ENCODE peak calls at places on chromosomes 13 and 19, in eight cellular contexts. One of them, this sample, is unnamed.

GRCh38 chr13:62360609-62361008 is 945.0 kb upstream of the PCDH20 start:
- DNase-seq in mesenchymal stem cell: no peak
- DNase-seq in NT2/D1: no peak
- DNase-seq in bronchial epithelial cell: no peak
- DNase-seq in left ventricle myocardium inferior: no peak
- DNase-seq in fibroblast of villous mesenchyme: no peak
- DNase-seq in neuronal stem cell: no peak
- DNase-seq in fibroblast of mammary gland: no peak
- DNase-seq in this sample: no peak

GRCh38 chr19:3504723-3505122 is 1.4 kb upstream of the FZR1 start:
- DNase-seq in mesenchymal stem cell: peak
- DNase-seq in neuronal stem cell: no peak
- DNase-seq in NT2/D1: no peak
- DNase-seq in fibroblast of villous mesenchyme: peak
- DNase-seq in fibroblast of mammary gland: no peak
- DNase-seq in left ventricle myocardium inferior: no peak
- DNase-seq in bronchial epithelial cell: no peak
- DNase-seq in this sample: no peak

GRCh38 chr13:64075543-64076271 is 2660.1 kb upstream of the PCDH20 start:
- DNase-seq in fibroblast of mammary gland: no peak
- DNase-seq in mesenchymal stem cell: no peak
- DNase-seq in fibroblast of villous mesenchyme: no peak
- DNase-seq in NT2/D1: no peak
- DNase-seq in neuronal stem cell: no peak
- DNase-seq in bronchial epithelial cell: no peak
- DNase-seq in left ventricle myocardium inferior: no peak
- DNase-seq in this sample: no peak

GRCh38 chr19:41691268-41691970 is 3.3 kb upstream of the CEACAM7 start:
- DNase-seq in fibroblast of mammary gland: peak
- DNase-seq in mesenchymal stem cell: no peak
- DNase-seq in bronchial epithelial cell: peak
- DNase-seq in NT2/D1: peak
- DNase-seq in left ventricle myocardium inferior: no peak
- DNase-seq in neuronal stem cell: no peak
- DNase-seq in fibroblast of villous mesenchyme: no peak
- DNase-seq in this sample: no peak

GRCh38 chr19:4575267-4575793 is 15.8 kb upstream of the SEMA6B start:
- DNase-seq in fibroblast of mammary gland: peak
- DNase-seq in mesenchymal stem cell: peak
- DNase-seq in neuronal stem cell: no peak
- DNase-seq in left ventricle myocardium inferior: peak
- DNase-seq in bronchial epithelial cell: peak
- DNase-seq in NT2/D1: peak
- DNase-seq in fibroblast of villous mesenchyme: peak
- DNase-seq in this sample: peak

GRCh38 chr19:48417436-48417835 is 24.0 kb downstream of the GRIN2D start:
- DNase-seq in bronchial epithelial cell: no peak
- DNase-seq in neuronal stem cell: no peak
- DNase-seq in mesenchymal stem cell: no peak
- DNase-seq in left ventricle myocardium inferior: no peak
- DNase-seq in NT2/D1: no peak
- DNase-seq in fibroblast of mammary gland: no peak
- DNase-seq in fibroblast of villous mesenchyme: no peak
- DNase-seq in this sample: no peak

GRCh38 chr13:20616059-20616797 is 49.3 kb downstream of the IFT88 start:
- DNase-seq in bronchial epithelial cell: peak
- DNase-seq in neuronal stem cell: no peak
- DNase-seq in mesenchymal stem cell: peak
- DNase-seq in fibroblast of mammary gland: peak
- DNase-seq in NT2/D1: no peak
- DNase-seq in fibroblast of villous mesenchyme: peak
- DNase-seq in left ventricle myocardium inferior: no peak
- DNase-seq in this sample: peak

GRCh38 chr19:49515767-49516166 is 3.3 kb downstream of the FCGRT start:
- DNase-seq in bronchial epithelial cell: no peak
- DNase-seq in mesenchymal stem cell: peak
- DNase-seq in neuronal stem cell: no peak
- DNase-seq in left ventricle myocardium inferior: peak
- DNase-seq in fibroblast of villous mesenchyme: no peak
- DNase-seq in NT2/D1: no peak
- DNase-seq in fibroblast of mammary gland: peak
- DNase-seq in this sample: no peak

GRCh38 chr19:47026889-47027288 is 7.3 kb downstream of the NPAS1 start:
- DNase-seq in fibroblast of mammary gland: no peak
- DNase-seq in bronchial epithelial cell: no peak
- DNase-seq in mesenchymal stem cell: no peak
- DNase-seq in NT2/D1: no peak
- DNase-seq in left ventricle myocardium inferior: no peak
- DNase-seq in fibroblast of villous mesenchyme: no peak
- DNase-seq in neuronal stem cell: no peak
- DNase-seq in this sample: no peak

GRCh38 chr19:41863209-41863931 is 3.3 kb downstream of the RPS19 start:
- DNase-seq in bronchial epithelial cell: no peak
- DNase-seq in neuronal stem cell: no peak
- DNase-seq in mesenchymal stem cell: no peak
- DNase-seq in fibroblast of mammary gland: no peak
- DNase-seq in NT2/D1: no peak
- DNase-seq in fibroblast of villous mesenchyme: no peak
- DNase-seq in left ventricle myocardium inferior: no peak
- DNase-seq in this sample: no peak

GRCh38 chr19:12834418-12834943 is at the start of gene RTBDN:
- DNase-seq in neuronal stem cell: no peak
- DNase-seq in fibroblast of villous mesenchyme: no peak
- DNase-seq in bronchial epithelial cell: no peak
- DNase-seq in mesenchymal stem cell: no peak
- DNase-seq in fibroblast of mammary gland: no peak
- DNase-seq in left ventricle myocardium inferior: no peak
- DNase-seq in NT2/D1: no peak
- DNase-seq in this sample: no peak

GRCh38 chr19:6269101-6269886 is 10.5 kb downstream of the MLLT1 start:
- DNase-seq in fibroblast of mammary gland: no peak
- DNase-seq in bronchial epithelial cell: no peak
- DNase-seq in left ventricle myocardium inferior: no peak
- DNase-seq in mesenchymal stem cell: no peak
- DNase-seq in neuronal stem cell: no peak
- DNase-seq in fibroblast of villous mesenchyme: no peak
- DNase-seq in NT2/D1: no peak
- DNase-seq in this sample: no peak

GRCh38 chr19:46550684-46551083 is 50.4 kb upstream of the CALM3 start:
- DNase-seq in fibroblast of villous mesenchyme: no peak
- DNase-seq in neuronal stem cell: no peak
- DNase-seq in bronchial epithelial cell: no peak
- DNase-seq in fibroblast of mammary gland: no peak
- DNase-seq in NT2/D1: no peak
- DNase-seq in mesenchymal stem cell: no peak
- DNase-seq in left ventricle myocardium inferior: no peak
- DNase-seq in this sample: no peak

GRCh38 chr13:98664510-98664909 is 87.6 kb upstream of the STK24 start:
- DNase-seq in fibroblast of mammary gland: no peak
- DNase-seq in bronchial epithelial cell: no peak
- DNase-seq in left ventricle myocardium inferior: no peak
- DNase-seq in mesenchymal stem cell: no peak
- DNase-seq in NT2/D1: no peak
- DNase-seq in neuronal stem cell: no peak
- DNase-seq in fibroblast of villous mesenchyme: no peak
- DNase-seq in this sample: no peak

GRCh38 chr13:98665638-98665995 is 86.9 kb downstream of the SLC15A1 start:
- DNase-seq in fibroblast of mammary gland: no peak
- DNase-seq in neuronal stem cell: no peak
- DNase-seq in left ventricle myocardium inferior: no peak
- DNase-seq in bronchial epithelial cell: no peak
- DNase-seq in mesenchymal stem cell: no peak
- DNase-seq in fibroblast of villous mesenchyme: no peak
- DNase-seq in NT2/D1: no peak
- DNase-seq in this sample: no peak

GRCh38 chr13:98658131-98658530 is 81.2 kb upstream of the STK24 start:
- DNase-seq in fibroblast of mammary gland: peak
- DNase-seq in left ventricle myocardium inferior: no peak
- DNase-seq in fibroblast of villous mesenchyme: peak
- DNase-seq in NT2/D1: no peak
- DNase-seq in mesenchymal stem cell: no peak
- DNase-seq in bronchial epithelial cell: peak
- DNase-seq in neuronal stem cell: no peak
- DNase-seq in this sample: no peak

GRCh38 chr13:98664924-98665637 is 87.4 kb downstream of the SLC15A1 start:
- DNase-seq in mesenchymal stem cell: no peak
- DNase-seq in fibroblast of mammary gland: peak
- DNase-seq in left ventricle myocardium inferior: no peak
- DNase-seq in fibroblast of villous mesenchyme: no peak
- DNase-seq in NT2/D1: no peak
- DNase-seq in neuronal stem cell: no peak
- DNase-seq in bronchial epithelial cell: no peak
- DNase-seq in this sample: no peak

DNA sequence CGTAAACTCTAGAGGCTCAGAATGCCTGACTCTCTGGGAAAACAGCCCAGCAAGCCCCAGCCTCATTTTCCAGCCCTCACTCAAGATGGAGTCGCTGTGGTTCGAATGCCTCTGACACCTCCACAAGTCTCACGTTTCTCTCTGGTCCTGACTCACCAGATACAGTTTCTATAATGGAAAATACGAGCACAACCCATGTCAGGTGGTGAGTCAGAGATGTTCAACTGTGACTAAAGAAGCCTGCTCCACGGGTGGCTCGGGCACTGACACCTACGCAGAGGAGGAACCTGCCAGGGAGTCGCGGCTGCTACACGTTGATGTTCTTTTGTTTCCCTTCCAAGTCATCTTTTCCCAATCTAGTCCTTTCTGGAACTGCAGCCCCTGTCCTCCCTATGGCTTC is 87.1 kb upstream of the STK24 start:
- DNase-seq in bronchial epithelial cell: peak
- DNase-seq in fibroblast of villous mesenchyme: no peak
- DNase-seq in left ventricle myocardium inferior: no peak
- DNase-seq in mesenchymal stem cell: peak
- DNase-seq in NT2/D1: no peak
- DNase-seq in fibroblast of mammary gland: peak
- DNase-seq in neuronal stem cell: no peak
- DNase-seq in this sample: no peak
- H3K4me3 ChIP-seq in bronchial epithelial cell: no peak
- H3K4me3 ChIP-seq in fibroblast of villous mesenchyme: no peak
- H3K4me3 ChIP-seq in left ventricle myocardium inferior: no peak
- H3K4me3 ChIP-seq in mesenchymal stem cell: no peak
- H3K4me3 ChIP-seq in NT2/D1: no peak
- H3K4me3 ChIP-seq in fibroblast of mammary gland: no peak
- H3K4me3 ChIP-seq in neuronal stem cell: no peak
- H3K4me3 ChIP-seq in this sample: no peak

DNA sequence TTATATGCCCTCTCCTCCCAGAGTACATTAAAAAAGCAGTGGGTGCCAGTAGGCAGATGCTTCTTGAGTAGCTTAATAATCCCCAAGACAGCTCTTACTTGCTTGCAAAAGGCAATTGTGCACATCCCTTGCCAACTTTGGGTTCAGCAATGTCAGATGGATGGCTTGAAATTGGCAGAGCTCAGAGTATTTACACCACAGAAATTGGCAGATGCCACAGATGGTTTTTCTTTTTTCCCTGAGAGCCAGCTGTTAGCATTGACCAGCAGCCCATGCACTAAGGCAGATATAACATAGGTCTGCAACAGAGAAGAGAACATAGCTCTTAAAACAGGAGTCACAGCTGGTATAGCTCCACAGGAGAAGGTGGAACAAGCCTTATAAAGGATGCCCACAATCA is 18.4 kb upstream of the RNASEH2B start:
- DNase-seq in mesenchymal stem cell: no peak
- DNase-seq in fibroblast of villous mesenchyme: no peak
- DNase-seq in NT2/D1: no peak
- DNase-seq in bronchial epithelial cell: no peak
- DNase-seq in left ventricle myocardium inferior: no peak
- DNase-seq in fibroblast of mammary gland: no peak
- DNase-seq in neuronal stem cell: no peak
- DNase-seq in this sample: no peak
- H3K4me3 ChIP-seq in mesenchymal stem cell: no peak
- H3K4me3 ChIP-seq in fibroblast of villous mesenchyme: no peak
- H3K4me3 ChIP-seq in NT2/D1: no peak
- H3K4me3 ChIP-seq in bronchial epithelial cell: no peak
- H3K4me3 ChIP-seq in left ventricle myocardium inferior: no peak
- H3K4me3 ChIP-seq in fibroblast of mammary gland: no peak
- H3K4me3 ChIP-seq in neuronal stem cell: no peak
- H3K4me3 ChIP-seq in this sample: no peak

DNA sequence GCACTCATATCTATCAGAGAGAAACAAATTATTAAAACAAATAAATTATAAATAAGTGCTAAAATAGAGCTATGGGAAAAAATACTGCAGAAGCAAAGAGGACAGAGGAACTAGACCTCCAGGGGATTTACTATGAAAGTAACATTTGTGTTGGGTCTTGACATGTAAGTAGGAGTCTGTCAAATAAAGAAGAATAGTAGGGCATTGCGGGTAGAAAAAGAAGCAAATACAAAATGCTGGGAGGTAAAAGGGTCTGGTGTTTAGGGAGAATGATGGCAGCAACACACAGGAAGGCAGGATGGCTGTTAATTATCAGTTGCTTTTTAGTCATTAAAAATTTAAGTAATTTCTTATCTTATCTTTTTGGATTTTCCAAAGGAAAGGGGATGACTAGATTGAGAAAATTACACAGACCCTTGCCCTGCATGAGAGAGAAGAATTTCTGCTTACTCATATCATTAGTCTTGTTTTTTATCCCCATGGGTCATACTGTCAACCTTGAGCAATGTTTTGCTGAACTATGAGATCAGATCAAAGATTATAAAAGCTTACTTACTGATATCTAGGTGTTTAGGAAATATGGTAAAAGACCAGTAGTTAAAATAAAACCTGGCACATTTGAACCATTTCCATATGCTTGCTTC is 472.7 kb downstream of the DIAPH3 start:
- DNase-seq in NT2/D1: no peak
- DNase-seq in mesenchymal stem cell: peak
- DNase-seq in fibroblast of villous mesenchyme: peak
- DNase-seq in bronchial epithelial cell: no peak
- DNase-seq in neuronal stem cell: no peak
- DNase-seq in left ventricle myocardium inferior: no peak
- DNase-seq in fibroblast of mammary gland: peak
- DNase-seq in this sample: peak
- H3K4me3 ChIP-seq in NT2/D1: no peak
- H3K4me3 ChIP-seq in mesenchymal stem cell: no peak
- H3K4me3 ChIP-seq in fibroblast of villous mesenchyme: no peak
- H3K4me3 ChIP-seq in bronchial epithelial cell: no peak
- H3K4me3 ChIP-seq in neuronal stem cell: no peak
- H3K4me3 ChIP-seq in left ventricle myocardium inferior: no peak
- H3K4me3 ChIP-seq in fibroblast of mammary gland: no peak
- H3K4me3 ChIP-seq in this sample: no peak

DNA sequence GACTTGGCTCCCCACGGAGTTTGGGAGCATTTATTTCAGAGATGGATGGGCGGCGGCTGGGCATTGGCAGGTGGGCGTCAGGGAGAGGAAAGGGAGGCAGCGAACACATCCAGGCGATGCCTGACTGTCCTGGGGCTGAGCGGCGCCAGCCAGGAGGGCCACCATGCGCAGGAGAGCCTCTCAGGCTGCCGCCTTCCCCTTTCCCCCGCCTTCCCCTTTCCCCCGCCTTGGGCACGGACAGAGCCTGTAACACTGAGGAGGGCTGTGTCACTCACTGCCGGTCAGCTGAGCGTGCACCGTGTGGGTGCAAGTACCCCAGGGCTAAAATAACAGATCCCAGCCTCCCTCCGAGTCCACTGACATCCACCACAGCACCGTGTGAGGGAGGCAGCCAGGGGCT is 11.4 kb downstream of the MCF2L start:
- DNase-seq in mesenchymal stem cell: no peak
- DNase-seq in fibroblast of villous mesenchyme: no peak
- DNase-seq in NT2/D1: no peak
- DNase-seq in left ventricle myocardium inferior: no peak
- DNase-seq in neuronal stem cell: no peak
- DNase-seq in fibroblast of mammary gland: no peak
- DNase-seq in bronchial epithelial cell: no peak
- DNase-seq in this sample: no peak
- H3K4me3 ChIP-seq in mesenchymal stem cell: no peak
- H3K4me3 ChIP-seq in fibroblast of villous mesenchyme: no peak
- H3K4me3 ChIP-seq in NT2/D1: no peak
- H3K4me3 ChIP-seq in left ventricle myocardium inferior: peak
- H3K4me3 ChIP-seq in neuronal stem cell: no peak
- H3K4me3 ChIP-seq in fibroblast of mammary gland: no peak
- H3K4me3 ChIP-seq in bronchial epithelial cell: no peak
- H3K4me3 ChIP-seq in this sample: no peak